ENCODE peak calls at places on chromosomes 6 and 20, in eight cellular contexts. M, S, Z, G, E, L, X and U are unnamed samples.
A peak's percentile ranks its signal among the peaks of the same experiment; 100 is the strongest.

GRCh38 chr6:47248446-47248845 is 61.3 kb downstream of the TNFRSF21 start:
- DNase-seq in M (no peak), S (no peak), Z (no peak), G (peak; percentile 29), E (no peak), L (no peak), X (no peak), U (no peak)

GRCh38 chr6:30345852-30346251 is 896 bp downstream of the RPP21 start:
- DNase-seq in M (no peak), S (no peak), Z (no peak), G (no peak), E (no peak), L (no peak), X (no peak), U (no peak)

GRCh38 chr6:40845588-40845987 is 193.4 kb downstream of the UNC5CL start:
- DNase-seq in M (peak; percentile 36), S (no peak), Z (no peak), G (peak; percentile 78), E (peak; percentile 78), L (no peak), X (no peak), U (no peak)

GRCh38 chr6:57089265-57089664 is 723 bp upstream of the ZNF451 start:
- DNase-seq in M (no peak), S (no peak), Z (no peak), G (no peak), E (peak; percentile 11), L (no peak), X (no peak), U (no peak)

GRCh38 chr20:55160022-55160421 is 684.6 kb downstream of the DOK5 start:
- DNase-seq in M (no peak), S (no peak), Z (no peak), G (no peak), E (peak; percentile 11), L (no peak), X (no peak), U (peak; percentile 9)

GRCh38 chr6:144896876-144897275 is 611.7 kb downstream of the UTRN start:
- DNase-seq in M (no peak), S (no peak), Z (no peak), G (no peak), E (no peak), L (no peak), X (no peak), U (no peak)

GRCh38 chr6:4687989-4688947 is 87.9 kb upstream of the CDYL start:
- DNase-seq in M (no peak), S (no peak), Z (no peak), G (no peak), E (no peak), L (peak; percentile 69), X (no peak), U (peak; percentile 34)

GRCh38 chr20:3732327-3733118 is at the start of gene HSPA12B:
- DNase-seq in M (no peak), S (no peak), Z (no peak), G (peak; percentile 79), E (peak; percentile 80), L (no peak), X (no peak), U (no peak)

GRCh38 chr20:36728986-36729385 is 16.9 kb downstream of the NDRG3 start:
- DNase-seq in M (no peak), S (no peak), Z (no peak), G (peak; percentile 61), E (peak; percentile 40), L (no peak), X (no peak), U (peak; percentile 25)

GRCh38 chr20:2602746-2603145 is 49.7 kb upstream of the NOP56 start:
- DNase-seq in M (no peak), S (no peak), Z (no peak), G (no peak), E (no peak), L (no peak), X (no peak), U (no peak)

GRCh38 chr6:130424704-130425103 is 58.9 kb downstream of the TMEM200A start:
- DNase-seq in M (no peak), S (no peak), Z (no peak), G (peak; percentile 69), E (peak; percentile 24), L (no peak), X (no peak), U (no peak)

GRCh38 chr6:139927236-139927635 is 552.8 kb upstream of the CITED2 start:
- DNase-seq in M (no peak), S (no peak), Z (no peak), G (peak; percentile 14), E (no peak), L (no peak), X (no peak), U (no peak)

GRCh38 chr6:31719001-31719400 is 2.5 kb downstream of the LY6G6C start:
- DNase-seq in M (no peak), S (no peak), Z (no peak), G (no peak), E (no peak), L (no peak), X (no peak), U (no peak)

GRCh38 chr6:106300944-106301343 is 24.6 kb downstream of the ATG5 start:
- DNase-seq in M (peak; percentile 39), S (no peak), Z (no peak), G (peak; percentile 53), E (peak; percentile 11), L (no peak), X (peak; percentile 12), U (no peak)

GRCh38 chr6:56450882-56451739 is 191.6 kb downstream of the DST start:
- DNase-seq in M (no peak), S (no peak), Z (peak; percentile 39), G (no peak), E (no peak), L (no peak), X (no peak), U (no peak)

GRCh38 chr6:47000842-47001241 is 41.3 kb downstream of the ADGRF1 start:
- DNase-seq in M (no peak), S (no peak), Z (no peak), G (no peak), E (no peak), L (peak; percentile 52), X (no peak), U (no peak)

GRCh38 chr20:57780398-57780797 is 70.6 kb upstream of the PMEPA1 start:
- DNase-seq in M (no peak), S (no peak), Z (no peak), G (no peak), E (no peak), L (no peak), X (no peak), U (no peak)
- H3K4me3 ChIP-seq in M (no peak overlapping the region), S (no peak overlapping the region), Z (no peak overlapping the region), G (no peak overlapping the region), E (no peak overlapping the region), L (no peak overlapping the region), X (no peak overlapping the region), U (no peak overlapping the region)

DNA sequence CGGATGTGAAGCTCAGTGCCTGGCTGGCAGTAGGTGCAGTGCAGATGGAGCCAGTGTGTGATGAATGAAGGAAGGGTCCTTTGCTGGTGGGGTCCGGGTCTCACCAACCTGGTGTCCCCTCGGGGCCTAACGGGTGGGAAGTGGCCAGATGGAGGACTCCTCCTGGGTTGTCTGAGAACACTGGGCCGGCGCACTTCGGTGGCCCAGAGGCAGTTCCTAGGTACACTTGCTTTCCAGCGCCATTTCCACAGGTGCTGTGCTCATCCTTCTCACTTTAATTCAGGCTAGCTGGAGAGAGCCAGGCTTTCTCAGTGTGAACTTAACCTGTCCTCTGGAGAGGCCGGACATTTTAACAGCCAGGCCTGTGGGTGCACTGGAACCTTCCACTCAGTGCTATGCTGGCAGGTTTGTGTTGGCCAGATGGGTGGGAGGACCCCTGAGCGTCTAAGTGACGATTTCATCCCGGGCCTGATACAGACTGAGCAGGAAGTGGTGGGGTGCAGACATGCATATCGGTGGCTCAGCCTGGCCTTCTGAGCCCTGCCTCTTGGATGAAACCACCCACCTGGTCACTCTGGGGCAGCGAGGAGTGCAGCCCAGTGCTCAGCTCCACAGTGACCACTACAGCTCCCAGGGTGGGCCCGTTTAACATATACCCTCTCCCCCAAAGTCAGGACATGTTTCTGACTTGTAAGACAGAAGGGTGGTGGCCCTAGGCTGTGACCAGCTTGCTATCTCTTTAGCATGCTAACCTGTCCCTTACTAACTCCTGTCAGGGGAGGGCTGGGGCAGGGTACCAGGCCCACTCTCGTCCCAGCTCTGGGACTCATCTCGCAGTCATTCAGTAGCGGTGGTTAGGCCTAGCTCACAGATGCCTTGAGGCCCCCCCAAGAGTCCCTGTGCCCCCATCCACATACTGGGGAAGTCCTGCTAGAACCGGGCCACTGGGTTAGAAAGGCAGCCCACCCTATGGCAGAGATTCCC is 8.2 kb upstream of the PYGB start:
- DNase-seq in M (no peak), S (no peak), Z (no peak), G (no peak), E (no peak), L (no peak), X (no peak), U (no peak)
- TF ChIP-seq CTCF in M (no peak), S (no peak), Z (no peak), G (no peak), E (no peak), L (no peak), X (no peak), U (no peak)

GRCh38 chr6:5950448-5950847 is 56.3 kb downstream of the NRN1 start:
- DNase-seq in M (no peak), S (no peak), Z (no peak), G (peak; percentile 71), E (peak; percentile 41), L (no peak), X (no peak), U (no peak)
- H3K27me3 ChIP-seq in M (no peaks in the 10 kb centered on the region), S (no peaks in the 10 kb centered on the region), Z (no peaks in the 10 kb centered on the region), G (no peaks in the 10 kb centered on the region), E (no peaks in the 10 kb centered on the region), L (peaks cover 6% of the 10 kb centered on the region), X (no peaks in the 10 kb centered on the region), U (no peaks in the 10 kb centered on the region)

GRCh38 chr6:94300424-94301144 is 881.2 kb upstream of the EPHA7 start:
- DNase-seq in M (no peak), S (no peak), Z (no peak), G (no peak), E (no peak), L (no peak), X (no peak), U (no peak)
- H3K4me3 ChIP-seq in M (no peak overlapping the region), S (no peak overlapping the region), Z (no peak overlapping the region), G (no peak overlapping the region), E (no peak overlapping the region), L (no peak overlapping the region), X (no peak overlapping the region), U (no peak overlapping the region)

DNA sequence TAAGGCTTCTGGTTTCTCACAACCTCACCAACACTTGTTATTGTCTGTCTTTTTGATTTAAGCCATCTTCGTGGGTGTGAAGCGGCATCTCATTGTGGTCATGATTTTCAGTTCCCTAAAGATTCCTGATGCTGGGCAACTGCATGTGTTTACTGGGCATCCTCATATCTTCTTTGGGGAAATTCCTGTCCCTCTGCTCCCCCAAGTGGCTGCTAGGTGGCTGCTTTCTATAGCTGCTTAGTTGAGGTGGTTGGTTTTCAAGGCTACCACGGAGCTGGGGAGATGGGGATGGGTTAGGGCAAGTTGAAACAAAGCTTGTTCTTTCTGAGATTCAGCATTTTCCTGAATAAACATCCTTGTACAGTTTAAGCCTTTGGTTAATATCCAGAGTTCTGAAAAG is 403.9 kb upstream of the SULF2 start:
- DNase-seq in M (peak; percentile 16), S (no peak), Z (no peak), G (peak; percentile 53), E (peak; percentile 46), L (peak; percentile 49), X (peak; percentile 2), U (no peak)
- TF ChIP-seq CTCF in M (peak; percentile 54), S (no peak), Z (no peak), G (peak; percentile 52), E (peak; percentile 50), L (peak; percentile 61), X (peak; percentile 27), U (peak; percentile 17)